ENCODE peak calls at places on chromosomes 1 and 21, in five cellular contexts. One of them, this sample, is unnamed.

GRCh38 chr21:29187939-29188338 is 57.5 kb downstream of the MAP3K7CL start:
- DNase-seq in epithelial cell of proximal tubule: peak
- DNase-seq in IMR-90: peak
- DNase-seq in progenitor cell of endocrine pancreas: no peak
- DNase-seq in K562: no peak
- DNase-seq in this sample: no peak

GRCh38 chr1:48823161-48823560 is 46.5 kb upstream of the BEND5 start:
- DNase-seq in epithelial cell of proximal tubule: peak
- DNase-seq in K562: no peak
- DNase-seq in IMR-90: no peak
- DNase-seq in progenitor cell of endocrine pancreas: no peak
- DNase-seq in this sample: no peak

GRCh38 chr1:240189386-240189989 is 97.8 kb downstream of the FMN2 start:
- DNase-seq in epithelial cell of proximal tubule: no peak
- DNase-seq in K562: peak
- DNase-seq in progenitor cell of endocrine pancreas: peak
- DNase-seq in IMR-90: peak
- DNase-seq in this sample: peak

GRCh38 chr1:111720274-111720976 is 18.8 kb downstream of the INKA2 start:
- DNase-seq in progenitor cell of endocrine pancreas: no peak
- DNase-seq in IMR-90: no peak
- DNase-seq in K562: no peak
- DNase-seq in epithelial cell of proximal tubule: no peak
- DNase-seq in this sample: no peak

GRCh38 chr1:6585081-6585722 is 5.4 kb downstream of the ZBTB48 start:
- DNase-seq in progenitor cell of endocrine pancreas: no peak
- DNase-seq in IMR-90: no peak
- DNase-seq in K562: no peak
- DNase-seq in epithelial cell of proximal tubule: no peak
- DNase-seq in this sample: no peak

GRCh38 chr1:150093805-150094204 is 26.2 kb downstream of the VPS45 start:
- DNase-seq in K562: no peak
- DNase-seq in progenitor cell of endocrine pancreas: no peak
- DNase-seq in IMR-90: no peak
- DNase-seq in epithelial cell of proximal tubule: no peak
- DNase-seq in this sample: no peak

GRCh38 chr1:2438038-2438437 is 25.7 kb upstream of the PEX10 start:
- DNase-seq in K562: no peak
- DNase-seq in progenitor cell of endocrine pancreas: no peak
- DNase-seq in IMR-90: no peak
- DNase-seq in epithelial cell of proximal tubule: no peak
- DNase-seq in this sample: no peak

GRCh38 chr1:176193023-176193422 is 14.1 kb downstream of the COP1 start:
- DNase-seq in epithelial cell of proximal tubule: peak
- DNase-seq in IMR-90: no peak
- DNase-seq in progenitor cell of endocrine pancreas: no peak
- DNase-seq in K562: no peak
- DNase-seq in this sample: no peak

GRCh38 chr1:15027515-15027948 is 126.0 kb upstream of the TMEM51 start:
- DNase-seq in progenitor cell of endocrine pancreas: peak
- DNase-seq in IMR-90: peak
- DNase-seq in K562: peak
- DNase-seq in epithelial cell of proximal tubule: no peak
- DNase-seq in this sample: peak

GRCh38 chr1:229655781-229656180 is 29.7 kb downstream of the URB2 start:
- DNase-seq in progenitor cell of endocrine pancreas: no peak
- DNase-seq in IMR-90: no peak
- DNase-seq in K562: no peak
- DNase-seq in epithelial cell of proximal tubule: no peak
- DNase-seq in this sample: no peak

GRCh38 chr1:163170975-163171676 is 31.6 kb downstream of the RGS5 start:
- DNase-seq in IMR-90: peak
- DNase-seq in K562: peak
- DNase-seq in progenitor cell of endocrine pancreas: no peak
- DNase-seq in epithelial cell of proximal tubule: no peak
- DNase-seq in this sample: no peak

GRCh38 chr21:41970099-41970391 is 16.2 kb upstream of the C2CD2 start:
- DNase-seq in IMR-90: no peak
- DNase-seq in epithelial cell of proximal tubule: no peak
- DNase-seq in progenitor cell of endocrine pancreas: no peak
- DNase-seq in K562: no peak
- DNase-seq in this sample: no peak

GRCh38 chr21:42862774-42863503 is 16.4 kb downstream of the WDR4 start:
- DNase-seq in IMR-90: no peak
- DNase-seq in progenitor cell of endocrine pancreas: no peak
- DNase-seq in K562: no peak
- DNase-seq in epithelial cell of proximal tubule: no peak
- DNase-seq in this sample: no peak

GRCh38 chr1:67771776-67772175 is 61.5 kb downstream of the GNG12 start:
- DNase-seq in K562: no peak
- DNase-seq in progenitor cell of endocrine pancreas: no peak
- DNase-seq in epithelial cell of proximal tubule: no peak
- DNase-seq in IMR-90: no peak
- DNase-seq in this sample: no peak

GRCh38 chr1:110462964-110463363 is 12.0 kb downstream of the PROK1 start:
- DNase-seq in IMR-90: peak
- DNase-seq in progenitor cell of endocrine pancreas: no peak
- DNase-seq in K562: no peak
- DNase-seq in epithelial cell of proximal tubule: no peak
- DNase-seq in this sample: no peak

GRCh38 chr1:176745945-176746344 is 283.0 kb downstream of the PAPPA2 start:
- DNase-seq in progenitor cell of endocrine pancreas: no peak
- DNase-seq in K562: no peak
- DNase-seq in epithelial cell of proximal tubule: no peak
- DNase-seq in IMR-90: no peak
- DNase-seq in this sample: no peak

GRCh38 chr1:75765697-75766355 is 20.2 kb upstream of the RABGGTB start:
- DNase-seq in IMR-90: peak
- DNase-seq in K562: no peak
- DNase-seq in epithelial cell of proximal tubule: peak
- DNase-seq in progenitor cell of endocrine pancreas: no peak
- DNase-seq in this sample: no peak

GRCh38 chr1:103220503-103221095 is 112.3 kb upstream of the COL11A1 start:
- DNase-seq in progenitor cell of endocrine pancreas: no peak
- DNase-seq in epithelial cell of proximal tubule: peak
- DNase-seq in IMR-90: peak
- DNase-seq in K562: no peak
- DNase-seq in this sample: no peak

GRCh38 chr1:235147269-235147668 is 13.8 kb downstream of the RBM34 start:
- DNase-seq in progenitor cell of endocrine pancreas: no peak
- DNase-seq in IMR-90: no peak
- DNase-seq in epithelial cell of proximal tubule: no peak
- DNase-seq in K562: no peak
- DNase-seq in this sample: no peak

GRCh38 chr21:31203371-31204054 is 140.5 kb downstream of the TIAM1 start:
- DNase-seq in IMR-90: peak
- DNase-seq in progenitor cell of endocrine pancreas: no peak
- DNase-seq in K562: no peak
- DNase-seq in epithelial cell of proximal tubule: no peak
- DNase-seq in this sample: no peak

GRCh38 chr1:236395780-236396664 is 1.9 kb downstream of the EDARADD start:
- DNase-seq in epithelial cell of proximal tubule: no peak
- DNase-seq in K562: peak
- DNase-seq in progenitor cell of endocrine pancreas: peak
- DNase-seq in IMR-90: no peak
- DNase-seq in this sample: peak

GRCh38 chr1:228097333-228098081 is 5.6 kb downstream of the C1orf35 start:
- DNase-seq in epithelial cell of proximal tubule: no peak
- DNase-seq in progenitor cell of endocrine pancreas: no peak
- DNase-seq in IMR-90: no peak
- DNase-seq in K562: no peak
- DNase-seq in this sample: no peak

GRCh38 chr1:53553734-53554509 is 94.7 kb downstream of the DMRTB1 start:
- DNase-seq in epithelial cell of proximal tubule: no peak
- DNase-seq in IMR-90: no peak
- DNase-seq in progenitor cell of endocrine pancreas: no peak
- DNase-seq in K562: no peak
- DNase-seq in this sample: no peak

GRCh38 chr1:226569879-226570547 is 21.4 kb downstream of the STUM start:
- DNase-seq in IMR-90: no peak
- DNase-seq in epithelial cell of proximal tubule: no peak
- DNase-seq in progenitor cell of endocrine pancreas: peak
- DNase-seq in K562: peak
- DNase-seq in this sample: peak

GRCh38 chr1:83692524-83693336 is 306.2 kb downstream of the TTLL7 start:
- DNase-seq in epithelial cell of proximal tubule: peak
- DNase-seq in K562: no peak
- DNase-seq in progenitor cell of endocrine pancreas: no peak
- DNase-seq in IMR-90: peak
- DNase-seq in this sample: peak

GRCh38 chr1:37175666-37176215 is 141.4 kb upstream of the GRIK3 start:
- DNase-seq in K562: peak
- DNase-seq in progenitor cell of endocrine pancreas: no peak
- DNase-seq in epithelial cell of proximal tubule: no peak
- DNase-seq in IMR-90: no peak
- DNase-seq in this sample: no peak

GRCh38 chr1:4063516-4063915 is 163.4 kb upstream of the C1orf174 start:
- DNase-seq in IMR-90: no peak
- DNase-seq in epithelial cell of proximal tubule: no peak
- DNase-seq in K562: no peak
- DNase-seq in progenitor cell of endocrine pancreas: no peak
- DNase-seq in this sample: no peak

GRCh38 chr1:232435746-232436145 is 194.2 kb downstream of the SIPA1L2 start:
- DNase-seq in K562: no peak
- DNase-seq in IMR-90: peak
- DNase-seq in epithelial cell of proximal tubule: no peak
- DNase-seq in progenitor cell of endocrine pancreas: no peak
- DNase-seq in this sample: no peak

GRCh38 chr1:184167352-184167751 is 115.8 kb downstream of the TSEN15 start:
- DNase-seq in K562: no peak
- DNase-seq in IMR-90: no peak
- DNase-seq in epithelial cell of proximal tubule: no peak
- DNase-seq in progenitor cell of endocrine pancreas: no peak
- DNase-seq in this sample: no peak

GRCh38 chr1:68158837-68159236 is 73.5 kb downstream of the WLS start:
- DNase-seq in IMR-90: no peak
- DNase-seq in progenitor cell of endocrine pancreas: no peak
- DNase-seq in K562: no peak
- DNase-seq in epithelial cell of proximal tubule: no peak
- DNase-seq in this sample: no peak

GRCh38 chr1:18949689-18950414 is 6.6 kb downstream of the IFFO2 start:
- DNase-seq in K562: peak
- DNase-seq in epithelial cell of proximal tubule: no peak
- DNase-seq in progenitor cell of endocrine pancreas: no peak
- DNase-seq in IMR-90: peak
- DNase-seq in this sample: peak

GRCh38 chr1:82177190-82177589 is 376.5 kb downstream of the ADGRL2 start:
- DNase-seq in IMR-90: no peak
- DNase-seq in epithelial cell of proximal tubule: no peak
- DNase-seq in progenitor cell of endocrine pancreas: no peak
- DNase-seq in K562: no peak
- DNase-seq in this sample: no peak

DNA sequence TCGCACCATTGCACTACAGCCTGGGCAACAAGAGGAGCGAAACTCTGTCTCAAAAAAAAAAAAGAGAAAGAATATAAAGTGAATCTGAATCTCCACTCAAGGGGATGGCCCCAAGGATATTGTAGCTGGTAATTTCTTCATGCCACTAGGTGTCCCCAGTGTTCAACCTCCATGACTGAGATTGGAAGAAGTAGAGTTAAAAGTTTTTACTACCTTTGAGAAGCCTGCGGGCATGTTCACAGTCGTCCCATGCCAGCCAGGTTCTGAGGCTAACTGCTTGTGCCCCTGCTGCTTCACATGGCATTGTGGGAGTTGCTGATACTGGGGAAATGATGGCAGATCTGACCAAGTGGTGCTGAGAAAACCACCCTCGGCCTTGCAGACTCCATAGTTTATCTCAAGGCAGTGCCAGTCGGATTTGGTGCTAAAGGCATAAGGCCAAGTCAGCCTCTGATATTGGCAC is 10.8 kb upstream of the SHISA4 start:
- DNase-seq in K562: peak
- DNase-seq in epithelial cell of proximal tubule: no peak
- DNase-seq in progenitor cell of endocrine pancreas: no peak
- DNase-seq in IMR-90: peak
- DNase-seq in this sample: peak
- TF ChIP-seq CTCF in K562: peak
- TF ChIP-seq CTCF in epithelial cell of proximal tubule: peak
- TF ChIP-seq CTCF in progenitor cell of endocrine pancreas: peak
- TF ChIP-seq CTCF in IMR-90: peak
- TF ChIP-seq CTCF in this sample: peak

GRCh38 chr1:179952181-179952580 is 2.4 kb upstream of the CEP350 start:
- DNase-seq in IMR-90: no peak
- DNase-seq in K562: no peak
- DNase-seq in progenitor cell of endocrine pancreas: no peak
- DNase-seq in epithelial cell of proximal tubule: no peak
- DNase-seq in this sample: no peak

GRCh38 chr1:179955318-179955638 is 668 bp downstream of the CEP350 start:
- DNase-seq in progenitor cell of endocrine pancreas: no peak
- DNase-seq in epithelial cell of proximal tubule: no peak
- DNase-seq in IMR-90: peak
- DNase-seq in K562: no peak
- DNase-seq in this sample: no peak

GRCh38 chr1:179954494-179955317 is at the start of gene CEP350:
- DNase-seq in IMR-90: peak
- DNase-seq in progenitor cell of endocrine pancreas: peak
- DNase-seq in epithelial cell of proximal tubule: peak
- DNase-seq in K562: peak
- DNase-seq in this sample: peak

GRCh38 chr1:179955731-179956130 is 1.1 kb downstream of the CEP350 start:
- DNase-seq in K562: no peak
- DNase-seq in progenitor cell of endocrine pancreas: no peak
- DNase-seq in IMR-90: no peak
- DNase-seq in epithelial cell of proximal tubule: no peak
- DNase-seq in this sample: no peak

GRCh38 chr1:179953974-179954493 is 576 bp upstream of the CEP350 start:
- DNase-seq in progenitor cell of endocrine pancreas: no peak
- DNase-seq in IMR-90: peak
- DNase-seq in K562: peak
- DNase-seq in epithelial cell of proximal tubule: peak
- DNase-seq in this sample: peak
- TF ChIP-seq CTCF in progenitor cell of endocrine pancreas: peak
- TF ChIP-seq CTCF in IMR-90: peak
- TF ChIP-seq CTCF in K562: peak
- TF ChIP-seq CTCF in epithelial cell of proximal tubule: peak
- TF ChIP-seq CTCF in this sample: no peak

GRCh38 chr1:23817633-23818032 is 7.6 kb downstream of the HMGCL start:
- DNase-seq in progenitor cell of endocrine pancreas: no peak
- DNase-seq in K562: no peak
- DNase-seq in IMR-90: no peak
- DNase-seq in epithelial cell of proximal tubule: no peak
- DNase-seq in this sample: no peak
- TF ChIP-seq CTCF in progenitor cell of endocrine pancreas: no peak
- TF ChIP-seq CTCF in K562: no peak
- TF ChIP-seq CTCF in IMR-90: no peak
- TF ChIP-seq CTCF in epithelial cell of proximal tubule: no peak
- TF ChIP-seq CTCF in this sample: no peak

GRCh38 chr21:44955141-44955802 is 15.4 kb downstream of the SLX9 start:
- DNase-seq in IMR-90: peak
- DNase-seq in K562: no peak
- DNase-seq in progenitor cell of endocrine pancreas: no peak
- DNase-seq in epithelial cell of proximal tubule: no peak
- DNase-seq in this sample: no peak
- TF ChIP-seq CTCF in IMR-90: no peak
- TF ChIP-seq CTCF in K562: no peak
- TF ChIP-seq CTCF in progenitor cell of endocrine pancreas: no peak
- TF ChIP-seq CTCF in epithelial cell of proximal tubule: no peak
- TF ChIP-seq CTCF in this sample: no peak

This sample was measured in endothelial cell.